ENCODE peak calls at places on chromosome 1, in eight cellular contexts. A, B, T, X, S, U, R and V are unnamed samples.

GRCh38 chr1:15195420-15196052 is 42.0 kb downstream of the TMEM51 start:
- DNase-seq in A (no peak), B (no peak), T (no peak), X (no peak), S (no peak), U (no peak), R (no peak), V (no peak)

GRCh38 chr1:33289858-33290154 is 31.1 kb downstream of the A3GALT2 start:
- DNase-seq in A (no peak), B (no peak), T (no peak), X (no peak), S (no peak), U (no peak), R (no peak), V (no peak)

GRCh38 chr1:151680391-151680790 is 36.2 kb downstream of the CELF3 start:
- DNase-seq in A (no peak), B (no peak), T (peak), X (no peak), S (no peak), U (no peak), R (no peak), V (no peak)

GRCh38 chr1:185681034-185681633 is 53.1 kb upstream of the HMCN1 start:
- DNase-seq in A (peak), B (no peak), T (peak), X (peak), S (no peak), U (no peak), R (peak), V (peak)

GRCh38 chr1:16172964-16173446 is 17.1 kb upstream of the EPHA2 start:
- DNase-seq in A (no peak), B (no peak), T (peak), X (no peak), S (no peak), U (no peak), R (no peak), V (no peak)

GRCh38 chr1:24186993-24187790 is at the start of gene IFNLR1:
- DNase-seq in A (peak), B (peak), T (peak), X (peak), S (peak), U (peak), R (no peak), V (no peak)

GRCh38 chr1:30302808-30303310 is 420.5 kb downstream of the MATN1 start:
- DNase-seq in A (peak), B (no peak), T (no peak), X (peak), S (no peak), U (no peak), R (no peak), V (no peak)

GRCh38 chr1:1191734-1192133 is 14.7 kb downstream of the TNFRSF18 start:
- DNase-seq in A (no peak), B (no peak), T (no peak), X (no peak), S (no peak), U (no peak), R (no peak), V (no peak)

GRCh38 chr1:213683529-213683928 is 304.2 kb upstream of the PROX1 start:
- DNase-seq in A (no peak), B (no peak), T (no peak), X (no peak), S (no peak), U (no peak), R (no peak), V (no peak)

GRCh38 chr1:248816042-248816851 is 9.5 kb downstream of the SH3BP5L start:
- DNase-seq in A (no peak), B (no peak), T (no peak), X (no peak), S (no peak), U (no peak), R (no peak), V (no peak)

GRCh38 chr1:6930901-6931300 is 145.6 kb downstream of the CAMTA1 start:
- DNase-seq in A (no peak), B (no peak), T (no peak), X (no peak), S (no peak), U (no peak), R (no peak), V (no peak)

GRCh38 chr1:198934901-198935301 is 296.1 kb downstream of the PTPRC start:
- DNase-seq in A (no peak), B (peak), T (peak), X (peak), S (no peak), U (peak), R (peak), V (peak)

GRCh38 chr1:21317035-21317689 is 26.9 kb upstream of the ECE1 start:
- DNase-seq in A (no peak), B (no peak), T (peak), X (no peak), S (no peak), U (no peak), R (peak), V (no peak)

GRCh38 chr1:5997316-5997715 is 5.1 kb upstream of the NPHP4 start:
- DNase-seq in A (no peak), B (no peak), T (no peak), X (no peak), S (no peak), U (no peak), R (no peak), V (no peak)

GRCh38 chr1:230255991-230256390 is 170.1 kb downstream of the PGBD5 start:
- DNase-seq in A (no peak), B (no peak), T (no peak), X (no peak), S (no peak), U (no peak), R (no peak), V (no peak)

GRCh38 chr1:54278941-54279422 is 79.0 kb downstream of the MRPL37 start:
- DNase-seq in A (no peak), B (no peak), T (peak), X (no peak), S (no peak), U (no peak), R (no peak), V (no peak)

GRCh38 chr1:35448344-35448801 is 108.8 kb downstream of the KIAA0319L start:
- DNase-seq in A (no peak), B (no peak), T (peak), X (no peak), S (no peak), U (no peak), R (peak), V (peak)

GRCh38 chr1:16076871-16077250 is 3.4 kb upstream of the FAM131C start:
- DNase-seq in A (no peak), B (no peak), T (peak), X (no peak), S (no peak), U (no peak), R (no peak), V (no peak)

GRCh38 chr1:225454067-225454618 is 26.3 kb upstream of the LBR start:
- DNase-seq in A (peak), B (no peak), T (peak), X (peak), S (no peak), U (no peak), R (no peak), V (no peak)

GRCh38 chr1:218495931-218496330 is 150.8 kb downstream of the TGFB2 start:
- DNase-seq in A (no peak), B (no peak), T (no peak), X (no peak), S (no peak), U (no peak), R (no peak), V (no peak)

GRCh38 chr1:10045480-10046355 is 13.0 kb downstream of the UBE4B start:
- DNase-seq in A (no peak), B (no peak), T (peak), X (no peak), S (no peak), U (no peak), R (peak), V (no peak)

GRCh38 chr1:147287133-147287865 is 44.8 kb downstream of the CHD1L start:
- DNase-seq in A (no peak), B (no peak), T (peak), X (no peak), S (no peak), U (no peak), R (no peak), V (no peak)

GRCh38 chr1:111359376-111359775 is 68.2 kb downstream of the OVGP1 start:
- DNase-seq in A (no peak), B (no peak), T (no peak), X (no peak), S (no peak), U (no peak), R (no peak), V (no peak)

GRCh38 chr1:225958041-225958440 is 17.0 kb upstream of the LEFTY2 start:
- DNase-seq in A (no peak), B (no peak), T (no peak), X (no peak), S (no peak), U (no peak), R (no peak), V (no peak)

GRCh38 chr1:206020393-206021007 is 3.2 kb downstream of the CTSE start:
- DNase-seq in A (no peak), B (no peak), T (no peak), X (no peak), S (no peak), U (no peak), R (no peak), V (no peak)

GRCh38 chr1:244821134-244821533 is 14.3 kb upstream of the COX20 start:
- DNase-seq in A (no peak), B (no peak), T (no peak), X (no peak), S (no peak), U (no peak), R (no peak), V (no peak)

GRCh38 chr1:65626003-65626402 is 166.7 kb upstream of the PDE4B start:
- DNase-seq in A (no peak), B (no peak), T (no peak), X (no peak), S (no peak), U (no peak), R (no peak), V (no peak)

GRCh38 chr1:19405761-19406481 is 79.4 kb downstream of the CAPZB start:
- DNase-seq in A (peak), B (no peak), T (peak), X (peak), S (no peak), U (no peak), R (no peak), V (no peak)